ENCODE peak calls at places on chromosomes 13 and 19, in six cellular contexts. S is cardiac fibroblast, R is right cardiac atrium, H is RPMI8226, A is sciatic nerve, N is left kidney. F is an unnamed sample.

GRCh38 chr19:28727133-28727834 is 485.7 kb downstream of the UQCRFS1 start:
- DNase-seq in S (peak; percentile 39), R (peak; percentile 73), H (no peak), A (no peak), N (peak; percentile 91), F (no peak)

GRCh38 chr19:41861098-41861768 is 1.2 kb downstream of the RPS19 start:
- DNase-seq in S (no peak), R (no peak), H (no peak), A (no peak), N (peak; percentile 33), F (no peak)

GRCh38 chr19:5621311-5621944 is 1.1 kb downstream of the SAFB2 start:
- DNase-seq in S (no peak), R (peak; percentile 61), H (peak; percentile 15), A (no peak), N (peak; percentile 15), F (peak; percentile 72)

GRCh38 chr13:80382576-80382975 is 41.6 kb upstream of the SPRY2 start:
- DNase-seq in S (no peak), R (no peak), H (no peak), A (no peak), N (no peak), F (no peak)

GRCh38 chr13:92317066-92317465 is 909.5 kb upstream of the GPC6 start:
- DNase-seq in S (peak; percentile 3), R (no peak), H (no peak), A (no peak), N (peak; percentile 19), F (no peak)

GRCh38 chr13:77579971-77580370 is 44.5 kb downstream of the SCEL start:
- DNase-seq in S (no peak), R (no peak), H (no peak), A (no peak), N (no peak), F (no peak)

GRCh38 chr19:21321996-21322395 is 7.2 kb downstream of the ZNF708 start:
- DNase-seq in S (peak; percentile 21), R (no peak), H (no peak), A (no peak), N (no peak), F (no peak)

GRCh38 chr19:49157445-49158224 is at the start of gene TRPM4:
- DNase-seq in S (peak; percentile 70), R (peak; percentile 98), H (peak; percentile 67), A (peak; percentile 94), N (peak; percentile 97), F (peak; percentile 80)

GRCh38 chr19:1567848-1568227 is 287 bp downstream of the MEX3D start:
- DNase-seq in S (no peak), R (no peak), H (no peak), A (no peak), N (peak; percentile 34), F (no peak)

GRCh38 chr13:105972811-105973590 is 562.5 kb downstream of the EFNB2 start:
- DNase-seq in S (no peak), R (no peak), H (no peak), A (no peak), N (peak; percentile 38), F (no peak)

GRCh38 chr13:40681341-40682051 is 15.1 kb upstream of the FOXO1 start:
- DNase-seq in S (no peak), R (no peak), H (no peak), A (no peak), N (peak; percentile 29), F (peak; percentile 21)

GRCh38 chr19:54137913-54138776 is 583 bp downstream of the CNOT3 start:
- DNase-seq in S (peak; percentile 9), R (peak; percentile 78), H (peak; percentile 34), A (peak; percentile 71), N (peak; percentile 71), F (no peak)

GRCh38 chr19:46585539-46585938 is 15.6 kb upstream of the CALM3 start:
- DNase-seq in S (no peak), R (no peak), H (no peak), A (no peak), N (no peak), F (no peak)

GRCh38 chr13:71865858-71866172 is 1.2 kb downstream of the DACH1 start:
- DNase-seq in S (peak; percentile 9), R (no peak), H (no peak), A (peak; percentile 57), N (peak; percentile 48), F (peak; percentile 12)

GRCh38 chr19:29671393-29672076 is 6.3 kb downstream of the PLEKHF1 start:
- DNase-seq in S (peak; percentile 77), R (peak; percentile 75), H (peak; percentile 59), A (no peak), N (peak; percentile 69), F (no peak)

GRCh38 chr19:8614455-8614854 is 3.9 kb upstream of the ADAMTS10 start:
- DNase-seq in S (no peak), R (no peak), H (no peak), A (no peak), N (no peak), F (no peak)

GRCh38 chr13:44854264-44855060 is 134.8 kb downstream of the NUFIP1 start:
- DNase-seq in S (no peak), R (peak; percentile 79), H (no peak), A (no peak), N (peak; percentile 35), F (no peak)

GRCh38 chr13:50531917-50532899 is 311.3 kb downstream of the DLEU7 start:
- DNase-seq in S (peak; percentile 69), R (no peak), H (no peak), A (no peak), N (peak; percentile 38), F (no peak)

GRCh38 chr19:34661357-34661756 is 15.6 kb downstream of the SCGB2B2 start:
- DNase-seq in S (no peak), R (no peak), H (no peak), A (no peak), N (no peak), F (no peak)

GRCh38 chr19:10920781-10921180 is 7.7 kb downstream of the YIPF2 start:
- DNase-seq in S (no peak), R (no peak), H (no peak), A (no peak), N (no peak), F (no peak)

F was measured in uterus.